ENCODE peak calls at places on chromosomes 2 and 18, in five cellular contexts. N is HCT116, Q is K562, I is HepG2, U is H1. K is an unnamed sample.

GRCh38 chr2:8456149-8457091 is 225.4 kb upstream of the ID2 start:
- DNase-seq in Q (no peak), I (no peak), U (no peak), N (no peak), K (no peak)

GRCh38 chr2:71693286-71694270 is 240.2 kb downstream of the DYSF start:
- DNase-seq in I (no peak), Q (no peak), N (no peak), U (no peak), K (no peak)

GRCh38 chr18:10705786-10706185 is 180.0 kb downstream of the NAPG start:
- DNase-seq in N (no peak), Q (no peak), I (peak), U (no peak), K (no peak)

GRCh38 chr2:1653137-1653789 is 91.1 kb downstream of the PXDN start:
- DNase-seq in I (no peak), U (no peak), N (no peak), Q (no peak), K (no peak)

GRCh38 chr2:28527196-28527595 is 31.3 kb downstream of the PLB1 start:
- DNase-seq in Q (no peak), I (no peak), N (no peak), U (no peak), K (no peak)

GRCh38 chr2:232276739-232277313 is 101.7 kb upstream of the ALPP start:
- DNase-seq in U (no peak), Q (no peak), I (no peak), N (no peak), K (no peak)

GRCh38 chr2:223957092-223957851 is at the start of gene MRPL44:
- DNase-seq in Q (peak), U (peak), I (peak), N (peak), K (peak)

GRCh38 chr2:6917071-6917760 is at the start of gene RNF144A:
- DNase-seq in I (no peak), U (peak), Q (peak), N (no peak), K (no peak)

GRCh38 chr2:158928965-158929364 is 39.5 kb upstream of the TANC1 start:
- DNase-seq in Q (no peak), U (no peak), N (no peak), I (no peak), K (no peak)

GRCh38 chr2:109348645-109349554 is 219.9 kb downstream of the SH3RF3 start:
- DNase-seq in N (no peak), U (peak), Q (no peak), I (no peak), K (no peak)

GRCh38 chr2:201858781-201859180 is 52.4 kb downstream of the CDK15 start:
- DNase-seq in Q (no peak), U (peak), I (no peak), N (no peak), K (no peak)

GRCh38 chr2:128437181-128437520 is 118.5 kb upstream of the HS6ST1 start:
- DNase-seq in U (no peak), I (no peak), Q (no peak), N (no peak), K (no peak)

GRCh38 chr2:195359043-195359735 is 297.8 kb upstream of the SLC39A10 start:
- DNase-seq in N (no peak), Q (no peak), U (no peak), I (no peak), K (no peak)
- TF ChIP-seq SP1 in N (no peak), Q (no peak), U (no peak), I (no peak), K (no peak)

DNA sequence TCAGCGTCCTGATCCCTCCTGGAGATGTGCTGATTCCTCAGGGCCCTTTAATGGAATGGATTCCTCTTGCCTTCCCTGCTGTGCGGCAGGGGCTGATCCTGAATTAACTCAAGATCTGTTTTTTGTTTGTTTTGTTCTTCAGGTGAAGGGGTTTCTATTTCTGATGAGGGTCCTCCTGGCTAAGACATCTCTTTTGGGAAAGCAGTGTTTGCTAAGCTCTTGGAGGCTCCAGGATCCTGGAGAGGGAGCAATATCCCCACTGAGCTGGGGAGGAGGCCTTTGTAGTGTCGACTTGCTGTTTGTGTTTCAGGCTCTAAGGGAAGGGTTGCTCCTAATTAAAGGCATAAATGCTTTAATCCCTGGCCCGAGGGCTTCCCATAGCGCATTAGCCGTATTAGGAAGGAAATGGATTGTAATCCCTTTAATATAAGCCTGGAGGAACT is 65.3 kb upstream of the FOXI3 start:
- DNase-seq in I (no peak), Q (no peak), N (no peak), U (no peak), K (no peak)
- TF ChIP-seq EZH2 in I (no peak), Q (no peak), N (no peak), U (no peak), K (no peak)

GRCh38 chr2:235945608-235946140 is 222.5 kb downstream of the GBX2 start:
- DNase-seq in Q (no peak), N (no peak), I (no peak), U (no peak), K (no peak)
- TF ChIP-seq SP1 in Q (no peak), N (no peak), I (no peak), U (no peak), K (no peak)

DNA sequence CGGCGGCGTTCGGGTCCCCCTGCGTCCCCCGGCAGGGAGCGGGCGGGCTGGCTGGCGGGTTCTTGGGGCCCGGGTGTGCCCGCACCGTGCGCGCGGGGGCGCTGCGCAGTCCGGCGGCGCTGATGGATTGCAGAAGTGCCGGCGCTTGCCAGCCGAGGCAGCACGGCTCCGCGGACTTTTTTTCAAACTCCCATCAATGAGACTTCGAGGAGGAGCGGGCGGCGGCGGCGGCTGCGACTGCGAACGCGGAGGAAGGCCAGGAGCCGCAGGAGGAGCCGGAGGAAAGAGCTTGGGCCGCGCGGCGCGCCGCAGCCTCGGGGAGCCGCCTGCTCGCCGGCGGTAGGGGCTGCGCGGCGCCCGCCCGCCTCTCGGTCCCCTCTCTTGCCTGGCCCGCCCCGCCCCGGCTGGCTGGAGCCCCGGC is at the start of gene GLI2:
- DNase-seq in N (peak), U (peak), Q (peak), I (peak), K (no peak)
- TF ChIP-seq EZH2 in N (no peak), U (no peak), Q (no peak), I (no peak), K (no peak)

GRCh38 chr2:95269036-95269680 is 5.1 kb upstream of the PROM2 start:
- DNase-seq in I (no peak), Q (no peak), N (no peak), U (no peak), K (no peak)

GRCh38 chr2:95265182-95265581 is 9.1 kb upstream of the PROM2 start:
- DNase-seq in N (no peak), I (no peak), Q (no peak), U (no peak), K (no peak)

GRCh38 chr2:95266781-95267430 is 7.3 kb upstream of the PROM2 start:
- DNase-seq in I (no peak), Q (no peak), U (peak), N (no peak), K (no peak)

GRCh38 chr2:95268208-95269035 is 5.8 kb upstream of the PROM2 start:
- DNase-seq in I (no peak), Q (no peak), U (peak), N (no peak), K (no peak)

DNA sequence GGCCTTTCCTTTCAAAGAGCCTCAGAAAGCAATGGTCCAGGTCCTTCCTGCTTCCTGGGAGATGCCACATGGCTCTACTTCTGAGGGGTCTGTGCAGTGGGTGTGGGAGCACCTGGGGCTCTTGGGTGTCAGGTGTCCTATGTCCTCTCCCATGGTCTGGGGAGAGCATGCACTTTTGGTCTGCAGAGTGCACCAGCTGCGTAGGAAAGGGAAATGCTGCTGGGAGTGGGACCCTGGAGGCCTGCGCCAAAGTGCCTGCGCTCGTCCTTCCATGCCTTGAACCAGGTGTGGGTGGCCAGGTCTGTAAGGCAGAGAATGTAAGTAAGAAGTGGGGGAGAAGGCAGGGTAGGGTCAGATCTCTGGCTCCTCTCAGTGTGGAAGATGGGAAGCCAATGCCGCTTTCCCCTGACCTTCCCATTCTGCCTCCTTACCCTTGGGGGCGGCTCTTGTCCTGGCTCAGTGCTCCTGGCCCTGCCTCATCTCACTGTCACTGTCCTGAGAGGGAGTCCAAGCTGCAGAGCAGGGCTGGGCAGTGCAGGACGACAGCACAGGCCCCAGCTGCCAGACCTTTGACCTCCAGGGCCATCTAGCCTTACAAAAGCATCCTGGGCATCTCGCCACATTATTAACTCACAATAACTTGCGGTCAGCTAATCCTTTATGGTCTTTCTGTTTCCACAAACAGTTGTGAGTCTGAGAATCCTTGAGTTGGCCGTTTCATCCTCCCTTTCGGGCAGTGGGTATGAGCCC is 6.6 kb upstream of the PROM2 start:
- DNase-seq in I (no peak), U (peak), Q (no peak), N (no peak), K (no peak)
- TF ChIP-seq SP1 in I (no peak), U (no peak), Q (no peak), N (no peak), K (no peak)

K was measured in GM12878.